ENCODE peak calls at places on chromosomes 4 and X, in four cellular contexts. One of them, this sample, is unnamed.

GRCh38 chrX:96435636-96436035 is 249.0 kb upstream of the DIAPH2 start:
- DNase-seq in mesenchymal stem cell: peak; percentile 8
- DNase-seq in keratinocyte: no peak
- DNase-seq in uterus: no peak
- DNase-seq in this sample: no peak

GRCh38 chr4:40388248-40388647 is 53.1 kb downstream of the CHRNA9 start:
- DNase-seq in keratinocyte: no peak
- DNase-seq in uterus: no peak
- DNase-seq in mesenchymal stem cell: no peak
- DNase-seq in this sample: no peak

GRCh38 chr4:151960449-151961246 is 199.8 kb upstream of the GATB start:
- DNase-seq in uterus: no peak
- DNase-seq in mesenchymal stem cell: no peak
- DNase-seq in keratinocyte: no peak
- DNase-seq in this sample: no peak

GRCh38 chr4:87498446-87498900 is 30.7 kb downstream of the SPARCL1 start:
- DNase-seq in uterus: no peak
- DNase-seq in keratinocyte: no peak
- DNase-seq in mesenchymal stem cell: peak; percentile 45
- DNase-seq in this sample: no peak

GRCh38 chrX:15838017-15838416 is 16.6 kb downstream of the AP1S2 start:
- DNase-seq in mesenchymal stem cell: no peak
- DNase-seq in keratinocyte: no peak
- DNase-seq in uterus: no peak
- DNase-seq in this sample: no peak

GRCh38 chr4:155796031-155796430 is 37.2 kb downstream of the GUCY1B1 start:
- DNase-seq in mesenchymal stem cell: peak; percentile 49
- DNase-seq in keratinocyte: no peak
- DNase-seq in uterus: no peak
- DNase-seq in this sample: no peak

GRCh38 chr4:73984736-73985527 is 3.1 kb downstream of the PPBP start:
- DNase-seq in uterus: no peak
- DNase-seq in keratinocyte: no peak
- DNase-seq in mesenchymal stem cell: no peak
- DNase-seq in this sample: no peak

GRCh38 chr4:15234101-15234500 is 193.7 kb upstream of the C1QTNF7 start:
- DNase-seq in mesenchymal stem cell: peak; percentile 96
- DNase-seq in uterus: peak; percentile 35
- DNase-seq in keratinocyte: peak; percentile 15
- DNase-seq in this sample: peak; percentile 52

GRCh38 chr4:146029147-146029546 is 90.5 kb upstream of the ZNF827 start:
- DNase-seq in mesenchymal stem cell: no peak
- DNase-seq in uterus: no peak
- DNase-seq in keratinocyte: no peak
- DNase-seq in this sample: no peak

GRCh38 chr4:87229979-87230378 is 9.6 kb upstream of the KLHL8 start:
- DNase-seq in mesenchymal stem cell: no peak
- DNase-seq in keratinocyte: no peak
- DNase-seq in uterus: no peak
- DNase-seq in this sample: no peak

GRCh38 chrX:113059714-113060113 is 219.1 kb upstream of the AMOT start:
- DNase-seq in mesenchymal stem cell: peak; percentile 2
- DNase-seq in keratinocyte: no peak
- DNase-seq in uterus: no peak
- DNase-seq in this sample: no peak

GRCh38 chr4:86506591-86506990 is 87.5 kb upstream of the PTPN13 start:
- DNase-seq in uterus: no peak
- DNase-seq in mesenchymal stem cell: peak; percentile 47
- DNase-seq in keratinocyte: no peak
- DNase-seq in this sample: no peak

GRCh38 chr4:139903845-139904244 is 238.2 kb downstream of the MGST2 start:
- DNase-seq in uterus: no peak
- DNase-seq in mesenchymal stem cell: no peak
- DNase-seq in keratinocyte: no peak
- DNase-seq in this sample: no peak

GRCh38 chrX:52424658-52425057 is 55.8 kb downstream of the XAGE2 start:
- DNase-seq in uterus: no peak
- DNase-seq in mesenchymal stem cell: no peak
- DNase-seq in keratinocyte: no peak
- DNase-seq in this sample: no peak

GRCh38 chrX:8981742-8982141 is 52.2 kb downstream of the FAM9B start:
- DNase-seq in mesenchymal stem cell: no peak
- DNase-seq in uterus: no peak
- DNase-seq in keratinocyte: no peak
- DNase-seq in this sample: no peak

GRCh38 chr4:118410143-118410542 is 57.3 kb upstream of the PRSS12 start:
- DNase-seq in mesenchymal stem cell: peak; percentile 47
- DNase-seq in uterus: no peak
- DNase-seq in keratinocyte: peak; percentile 38
- DNase-seq in this sample: no peak

GRCh38 chrX:15946783-15947550 is 92.4 kb upstream of the AP1S2 start:
- DNase-seq in mesenchymal stem cell: peak; percentile 83
- DNase-seq in keratinocyte: peak; percentile 83
- DNase-seq in uterus: no peak
- DNase-seq in this sample: peak; percentile 50

GRCh38 chr4:116752027-116752426 is 333.3 kb downstream of the TRAM1L1 start:
- DNase-seq in mesenchymal stem cell: no peak
- DNase-seq in keratinocyte: no peak
- DNase-seq in uterus: no peak
- DNase-seq in this sample: no peak

GRCh38 chr4:173935622-173936405 is 347.7 kb downstream of the FBXO8 start:
- DNase-seq in mesenchymal stem cell: peak; percentile 72
- DNase-seq in uterus: no peak
- DNase-seq in keratinocyte: no peak
- DNase-seq in this sample: no peak

GRCh38 chr4:26076896-26077295 is 162.9 kb downstream of the SMIM20 start:
- DNase-seq in mesenchymal stem cell: no peak
- DNase-seq in keratinocyte: no peak
- DNase-seq in uterus: no peak
- DNase-seq in this sample: no peak

GRCh38 chr4:28369504-28369903 is 1508.9 kb downstream of the STIM2 start:
- DNase-seq in mesenchymal stem cell: no peak
- DNase-seq in uterus: no peak
- DNase-seq in keratinocyte: no peak
- DNase-seq in this sample: no peak

GRCh38 chr4:187124311-187124710 is 400.7 kb upstream of the FAT1 start:
- DNase-seq in uterus: no peak
- DNase-seq in mesenchymal stem cell: no peak
- DNase-seq in keratinocyte: no peak
- DNase-seq in this sample: no peak

GRCh38 chrX:47078129-47079043 is at the start of gene RGN:
- DNase-seq in mesenchymal stem cell: no peak
- DNase-seq in keratinocyte: no peak
- DNase-seq in uterus: peak; percentile 28
- DNase-seq in this sample: no peak

GRCh38 chr4:154714339-154715040 is 29.3 kb upstream of the LRAT start:
- DNase-seq in uterus: no peak
- DNase-seq in keratinocyte: no peak
- DNase-seq in mesenchymal stem cell: no peak
- DNase-seq in this sample: no peak

GRCh38 chr4:157791236-157791635 is 381.6 kb downstream of the GASK1B start:
- DNase-seq in keratinocyte: no peak
- DNase-seq in mesenchymal stem cell: no peak
- DNase-seq in uterus: no peak
- DNase-seq in this sample: no peak

GRCh38 chrX:27918799-27919198 is 62.5 kb downstream of the DCAF8L1 start:
- DNase-seq in mesenchymal stem cell: peak; percentile 9
- DNase-seq in uterus: no peak
- DNase-seq in keratinocyte: no peak
- DNase-seq in this sample: no peak

GRCh38 chr4:55318135-55318534 is 27.9 kb upstream of the SRD5A3 start:
- DNase-seq in mesenchymal stem cell: no peak
- DNase-seq in uterus: peak; percentile 17
- DNase-seq in keratinocyte: no peak
- DNase-seq in this sample: no peak

GRCh38 chr4:183618681-183619080 is 40.3 kb downstream of the RWDD4 start:
- DNase-seq in uterus: peak; percentile 24
- DNase-seq in keratinocyte: no peak
- DNase-seq in mesenchymal stem cell: peak; percentile 17
- DNase-seq in this sample: no peak

GRCh38 chrX:10078266-10078665 is 78.5 kb upstream of the CLCN4 start:
- DNase-seq in mesenchymal stem cell: no peak
- DNase-seq in keratinocyte: no peak
- DNase-seq in uterus: no peak
- DNase-seq in this sample: no peak

GRCh38 chrX:10079155-10079711 is 77.5 kb upstream of the CLCN4 start:
- DNase-seq in uterus: no peak
- DNase-seq in mesenchymal stem cell: peak; percentile 26
- DNase-seq in keratinocyte: no peak
- DNase-seq in this sample: no peak

GRCh38 chrX:10076765-10077164 is 80.0 kb upstream of the CLCN4 start:
- DNase-seq in keratinocyte: no peak
- DNase-seq in mesenchymal stem cell: no peak
- DNase-seq in uterus: no peak
- DNase-seq in this sample: no peak

GRCh38 chrX:10074241-10074941 is 82.4 kb upstream of the CLCN4 start:
- DNase-seq in uterus: no peak
- DNase-seq in keratinocyte: peak; percentile 61
- DNase-seq in mesenchymal stem cell: no peak
- DNase-seq in this sample: peak; percentile 60

GRCh38 chrX:10077425-10078188 is 79.2 kb upstream of the CLCN4 start:
- DNase-seq in mesenchymal stem cell: peak; percentile 82
- DNase-seq in keratinocyte: no peak
- DNase-seq in uterus: no peak
- DNase-seq in this sample: no peak
- H3K27ac ChIP-seq in mesenchymal stem cell: no peak overlapping the region
- H3K27ac ChIP-seq in keratinocyte: no peak overlapping the region
- H3K27ac ChIP-seq in uterus: no peak overlapping the region
- H3K27ac ChIP-seq in this sample: no peak overlapping the region

DNA sequence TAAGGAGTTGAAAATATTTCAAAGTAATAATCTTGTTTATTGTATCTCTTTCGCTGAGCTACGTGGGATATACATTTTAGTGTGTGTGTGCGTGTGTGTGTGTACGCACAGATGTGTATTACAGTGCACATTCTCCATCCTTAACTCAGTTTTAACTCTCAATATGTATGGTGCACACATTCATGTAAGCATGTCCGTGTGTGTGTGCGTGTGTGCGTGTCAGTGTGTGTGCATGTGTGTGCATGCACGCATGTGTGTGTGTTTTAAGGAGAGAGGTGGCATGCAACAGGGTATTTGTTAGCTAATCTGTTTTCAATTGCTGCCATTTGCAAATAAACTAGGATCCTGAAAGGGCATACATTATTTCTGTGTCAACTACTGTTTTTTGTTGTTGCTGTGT is 264.9 kb upstream of the CXorf51A start:
- DNase-seq in uterus: no peak
- DNase-seq in keratinocyte: no peak
- DNase-seq in mesenchymal stem cell: no peak
- DNase-seq in this sample: no peak
- H3K27ac ChIP-seq in uterus: no peak overlapping the region
- H3K27ac ChIP-seq in keratinocyte: no peak overlapping the region
- H3K27ac ChIP-seq in mesenchymal stem cell: no peak overlapping the region
- H3K27ac ChIP-seq in this sample: no peak overlapping the region

DNA sequence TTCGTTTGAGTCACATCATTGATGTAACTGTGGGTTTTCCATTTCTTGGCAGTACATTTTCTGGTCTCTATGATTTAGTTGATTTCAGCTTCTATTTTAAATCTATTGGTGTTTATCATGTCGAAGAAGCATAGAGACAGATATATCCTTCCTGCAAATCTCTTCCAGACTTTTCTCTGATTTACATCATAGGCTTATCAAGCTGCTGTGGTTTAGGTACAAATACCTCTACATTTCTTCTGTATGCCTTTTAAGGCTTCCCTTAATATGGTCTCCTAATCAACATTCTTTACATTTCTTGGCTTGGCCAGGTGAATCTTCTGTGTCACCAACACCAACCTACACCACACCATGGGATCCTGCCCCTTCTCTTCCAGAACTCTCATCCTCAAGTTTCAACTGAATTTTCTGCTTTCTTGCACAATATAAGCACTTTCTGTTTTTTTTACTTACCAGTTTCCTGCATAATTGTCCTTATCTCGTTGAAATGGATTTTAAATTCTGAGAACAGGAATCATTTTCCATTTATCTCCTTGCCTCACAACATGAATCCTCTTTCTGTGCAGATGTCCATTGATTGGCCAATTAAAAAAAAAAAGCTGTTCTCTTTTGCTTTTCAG is 626.9 kb downstream of the ANKRD50 start:
- DNase-seq in keratinocyte: no peak
- DNase-seq in mesenchymal stem cell: no peak
- DNase-seq in uterus: no peak
- DNase-seq in this sample: no peak
- H3K27ac ChIP-seq in keratinocyte: no peak overlapping the region
- H3K27ac ChIP-seq in mesenchymal stem cell: no peak overlapping the region
- H3K27ac ChIP-seq in uterus: peak overlapping the region; percentile 31
- H3K27ac ChIP-seq in this sample: no peak overlapping the region

GRCh38 chr4:69830529-69831269 is 29.2 kb downstream of the SULT1E1 start:
- DNase-seq in mesenchymal stem cell: no peak
- DNase-seq in uterus: no peak
- DNase-seq in keratinocyte: no peak
- DNase-seq in this sample: peak; percentile 65

GRCh38 chr4:69833251-69833650 is 26.7 kb downstream of the SULT1E1 start:
- DNase-seq in uterus: no peak
- DNase-seq in keratinocyte: no peak
- DNase-seq in mesenchymal stem cell: no peak
- DNase-seq in this sample: no peak

GRCh38 chr4:69831270-69831627 is 28.7 kb downstream of the SULT1E1 start:
- DNase-seq in uterus: no peak
- DNase-seq in mesenchymal stem cell: no peak
- DNase-seq in keratinocyte: no peak
- DNase-seq in this sample: no peak

GRCh38 chr4:69831646-69832325 is 28.2 kb downstream of the SULT1E1 start:
- DNase-seq in keratinocyte: no peak
- DNase-seq in mesenchymal stem cell: no peak
- DNase-seq in uterus: no peak
- DNase-seq in this sample: no peak

DNA sequence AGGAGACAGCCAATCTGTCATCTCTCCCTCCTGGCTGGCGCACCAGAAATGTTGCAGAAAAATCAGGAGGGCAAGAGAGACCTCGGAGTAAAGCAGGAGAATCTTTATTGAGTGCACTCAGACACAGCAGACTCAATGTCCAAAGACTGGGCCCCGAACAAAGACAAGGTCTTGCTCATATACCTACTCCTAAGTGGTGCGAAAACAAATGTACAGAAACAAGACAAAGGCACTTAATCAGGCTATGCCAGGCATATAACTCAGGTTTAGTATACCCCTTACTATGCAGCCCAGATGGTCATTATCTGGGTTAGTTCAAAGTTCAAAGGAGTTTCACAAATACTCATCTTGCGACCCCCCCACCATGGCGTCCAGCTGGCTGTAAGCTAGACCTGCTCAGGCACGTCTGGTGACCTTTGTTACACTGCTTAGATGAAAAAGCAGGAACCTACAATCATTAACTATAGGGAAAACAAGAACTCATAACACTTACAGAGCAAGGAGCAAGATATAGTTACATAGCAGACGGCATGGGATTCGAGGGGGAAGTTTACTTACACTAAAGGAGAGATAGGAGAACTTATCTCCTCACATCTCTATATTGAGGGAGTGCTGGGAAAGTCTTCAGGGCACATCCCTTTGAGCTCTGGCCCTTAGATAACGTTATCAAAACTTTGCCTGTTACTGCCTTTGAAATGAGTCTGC is 27.5 kb downstream of the SULT1E1 start:
- DNase-seq in keratinocyte: no peak
- DNase-seq in mesenchymal stem cell: no peak
- DNase-seq in uterus: no peak
- DNase-seq in this sample: no peak
- H3K27ac ChIP-seq in keratinocyte: no peak overlapping the region
- H3K27ac ChIP-seq in mesenchymal stem cell: peak overlapping the region; percentile 76
- H3K27ac ChIP-seq in uterus: no peak overlapping the region
- H3K27ac ChIP-seq in this sample: no peak overlapping the region

This sample was measured in epithelial cell of prostate.